ENCODE peak calls at places on chromosomes 6 and 20, in seven cellular contexts. One of them, this sample, is unnamed.
A peak's percentile ranks its signal among the peaks of the same experiment; 100 is the strongest.

GRCh38 chr6:150408842-150409241 is 40.0 kb downstream of the IYD start:
- DNase-seq in A549: no peak
- DNase-seq in naive thymus-derived CD4-positive, alpha-beta T cell: no peak
- DNase-seq in mucosa of descending colon: peak; percentile 15
- DNase-seq in stomach: peak; percentile 85
- DNase-seq in cardiac muscle cell: no peak
- DNase-seq in Peyer's patch: no peak
- DNase-seq in this sample: no peak

GRCh38 chr6:119517428-119517827 is 167.9 kb upstream of the MAN1A1 start:
- DNase-seq in Peyer's patch: no peak
- DNase-seq in cardiac muscle cell: peak; percentile 28
- DNase-seq in mucosa of descending colon: no peak
- DNase-seq in A549: no peak
- DNase-seq in naive thymus-derived CD4-positive, alpha-beta T cell: no peak
- DNase-seq in stomach: no peak
- DNase-seq in this sample: no peak

GRCh38 chr6:24985313-24985712 is 49.6 kb upstream of the RIPOR2 start:
- DNase-seq in mucosa of descending colon: no peak
- DNase-seq in stomach: no peak
- DNase-seq in A549: no peak
- DNase-seq in Peyer's patch: no peak
- DNase-seq in cardiac muscle cell: no peak
- DNase-seq in naive thymus-derived CD4-positive, alpha-beta T cell: no peak
- DNase-seq in this sample: no peak

GRCh38 chr20:50218987-50219435 is 28.4 kb downstream of the CEBPB start:
- DNase-seq in A549: no peak
- DNase-seq in Peyer's patch: no peak
- DNase-seq in mucosa of descending colon: no peak
- DNase-seq in cardiac muscle cell: peak; percentile 86
- DNase-seq in naive thymus-derived CD4-positive, alpha-beta T cell: no peak
- DNase-seq in stomach: no peak
- DNase-seq in this sample: no peak

GRCh38 chr6:49202923-49203322 is 260.1 kb downstream of the MMUT start:
- DNase-seq in A549: no peak
- DNase-seq in stomach: no peak
- DNase-seq in cardiac muscle cell: peak; percentile 2
- DNase-seq in mucosa of descending colon: no peak
- DNase-seq in Peyer's patch: no peak
- DNase-seq in naive thymus-derived CD4-positive, alpha-beta T cell: no peak
- DNase-seq in this sample: no peak

GRCh38 chr20:3406481-3407425 is 716 bp downstream of the DNAAF9 start:
- DNase-seq in Peyer's patch: peak; percentile 69
- DNase-seq in stomach: peak; percentile 34
- DNase-seq in cardiac muscle cell: peak; percentile 67
- DNase-seq in naive thymus-derived CD4-positive, alpha-beta T cell: no peak
- DNase-seq in mucosa of descending colon: peak; percentile 31
- DNase-seq in A549: no peak
- DNase-seq in this sample: no peak

GRCh38 chr6:42407379-42407778 is 44.3 kb downstream of the TRERF1 start:
- DNase-seq in mucosa of descending colon: no peak
- DNase-seq in cardiac muscle cell: peak; percentile 86
- DNase-seq in A549: no peak
- DNase-seq in Peyer's patch: no peak
- DNase-seq in naive thymus-derived CD4-positive, alpha-beta T cell: no peak
- DNase-seq in stomach: no peak
- DNase-seq in this sample: no peak

GRCh38 chr6:291697-292505 is at the start of gene DUSP22:
- DNase-seq in mucosa of descending colon: peak; percentile 88
- DNase-seq in A549: peak; percentile 78
- DNase-seq in naive thymus-derived CD4-positive, alpha-beta T cell: peak; percentile 95
- DNase-seq in stomach: peak; percentile 92
- DNase-seq in cardiac muscle cell: peak; percentile 93
- DNase-seq in Peyer's patch: peak; percentile 95
- DNase-seq in this sample: peak; percentile 70

GRCh38 chr20:9949563-9949962 is 85.2 kb upstream of the ANKEF1 start:
- DNase-seq in naive thymus-derived CD4-positive, alpha-beta T cell: no peak
- DNase-seq in Peyer's patch: no peak
- DNase-seq in A549: no peak
- DNase-seq in stomach: no peak
- DNase-seq in mucosa of descending colon: no peak
- DNase-seq in cardiac muscle cell: peak; percentile 12
- DNase-seq in this sample: no peak

GRCh38 chr6:126176266-126176665 is 163.6 kb upstream of the CENPW start:
- DNase-seq in Peyer's patch: no peak
- DNase-seq in mucosa of descending colon: no peak
- DNase-seq in stomach: no peak
- DNase-seq in cardiac muscle cell: peak; percentile 50
- DNase-seq in A549: peak; percentile 34
- DNase-seq in naive thymus-derived CD4-positive, alpha-beta T cell: no peak
- DNase-seq in this sample: no peak

GRCh38 chr6:27795697-27796494 is 116.3 kb downstream of the OR2B2 start:
- DNase-seq in cardiac muscle cell: peak; percentile 93
- DNase-seq in Peyer's patch: peak; percentile 58
- DNase-seq in naive thymus-derived CD4-positive, alpha-beta T cell: peak; percentile 36
- DNase-seq in A549: peak; percentile 86
- DNase-seq in mucosa of descending colon: peak; percentile 96
- DNase-seq in stomach: no peak
- DNase-seq in this sample: peak; percentile 72

GRCh38 chr6:169370054-169370453 is 116.4 kb upstream of the THBS2 start:
- DNase-seq in A549: no peak
- DNase-seq in Peyer's patch: no peak
- DNase-seq in naive thymus-derived CD4-positive, alpha-beta T cell: no peak
- DNase-seq in stomach: no peak
- DNase-seq in cardiac muscle cell: peak; percentile 38
- DNase-seq in mucosa of descending colon: no peak
- DNase-seq in this sample: no peak

GRCh38 chr6:108947114-108947854 is 99.1 kb downstream of the ARMC2 start:
- DNase-seq in mucosa of descending colon: no peak
- DNase-seq in naive thymus-derived CD4-positive, alpha-beta T cell: no peak
- DNase-seq in cardiac muscle cell: peak; percentile 88
- DNase-seq in A549: peak; percentile 11
- DNase-seq in Peyer's patch: no peak
- DNase-seq in stomach: no peak
- DNase-seq in this sample: no peak

DNA sequence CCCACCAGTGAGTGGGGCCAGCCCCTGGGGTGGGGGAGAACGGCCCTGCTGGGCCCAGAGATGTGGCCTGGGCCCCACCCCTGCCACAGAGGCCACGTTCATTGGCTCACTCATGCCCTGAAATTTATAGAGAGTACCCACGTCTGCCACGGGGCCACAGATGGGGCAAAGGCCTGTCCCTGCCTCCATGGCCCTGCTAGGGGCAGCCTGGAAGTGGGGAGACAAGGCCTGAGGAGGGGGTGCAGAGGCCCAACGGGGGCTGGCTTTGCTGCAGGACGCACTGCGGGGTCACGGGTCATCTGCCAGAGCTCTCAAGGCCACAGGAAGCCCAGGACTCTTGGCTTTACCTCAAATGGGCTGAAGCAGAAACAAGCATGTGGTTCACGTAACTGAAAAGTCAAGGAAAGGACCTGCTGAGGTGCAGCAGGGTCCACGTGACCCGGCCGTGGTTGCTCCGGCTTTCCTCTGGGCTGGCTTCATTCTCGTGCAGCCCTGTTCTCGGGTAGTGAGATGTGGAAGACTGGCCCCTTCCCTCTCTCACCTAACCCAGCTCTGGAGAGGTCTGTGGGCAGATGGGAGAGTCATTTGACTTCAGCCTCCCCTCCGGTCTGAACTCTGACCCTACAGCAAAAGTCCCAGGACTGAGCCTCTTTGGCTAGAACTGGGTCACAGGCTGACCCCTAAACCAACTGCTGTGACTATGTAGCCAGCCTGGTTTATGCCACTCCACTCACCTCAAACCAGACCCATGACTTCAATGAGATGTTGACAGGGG is 1.1 kb upstream of the OSBPL2 start:
- DNase-seq in A549: no peak
- DNase-seq in cardiac muscle cell: no peak
- DNase-seq in naive thymus-derived CD4-positive, alpha-beta T cell: no peak
- DNase-seq in Peyer's patch: no peak
- DNase-seq in mucosa of descending colon: no peak
- DNase-seq in stomach: no peak
- DNase-seq in this sample: no peak
- H3K4me3 ChIP-seq in A549: peak overlapping the region; percentile 23
- H3K4me3 ChIP-seq in cardiac muscle cell: no peak overlapping the region
- H3K4me3 ChIP-seq in naive thymus-derived CD4-positive, alpha-beta T cell: peak overlapping the region; percentile 39
- H3K4me3 ChIP-seq in Peyer's patch: no peak overlapping the region
- H3K4me3 ChIP-seq in mucosa of descending colon: no peak overlapping the region
- H3K4me3 ChIP-seq in stomach: no peak overlapping the region
- H3K4me3 ChIP-seq in this sample: peak overlapping the region; percentile 65

GRCh38 chr6:33630014-33630413 is 8.9 kb downstream of the ITPR3 start:
- DNase-seq in mucosa of descending colon: no peak
- DNase-seq in A549: no peak
- DNase-seq in Peyer's patch: no peak
- DNase-seq in stomach: peak; percentile 46
- DNase-seq in cardiac muscle cell: no peak
- DNase-seq in naive thymus-derived CD4-positive, alpha-beta T cell: no peak
- DNase-seq in this sample: no peak

GRCh38 chr6:33628401-33628964 is 7.4 kb downstream of the ITPR3 start:
- DNase-seq in Peyer's patch: peak; percentile 68
- DNase-seq in A549: no peak
- DNase-seq in mucosa of descending colon: peak; percentile 41
- DNase-seq in cardiac muscle cell: no peak
- DNase-seq in naive thymus-derived CD4-positive, alpha-beta T cell: no peak
- DNase-seq in stomach: no peak
- DNase-seq in this sample: no peak

GRCh38 chr6:33624856-33625255 is 3.7 kb downstream of the ITPR3 start:
- DNase-seq in naive thymus-derived CD4-positive, alpha-beta T cell: no peak
- DNase-seq in stomach: no peak
- DNase-seq in A549: no peak
- DNase-seq in cardiac muscle cell: no peak
- DNase-seq in Peyer's patch: no peak
- DNase-seq in mucosa of descending colon: no peak
- DNase-seq in this sample: no peak

GRCh38 chr6:33623895-33624381 is 2.8 kb downstream of the ITPR3 start:
- DNase-seq in Peyer's patch: peak; percentile 57
- DNase-seq in cardiac muscle cell: no peak
- DNase-seq in A549: no peak
- DNase-seq in stomach: peak; percentile 49
- DNase-seq in naive thymus-derived CD4-positive, alpha-beta T cell: no peak
- DNase-seq in mucosa of descending colon: peak; percentile 72
- DNase-seq in this sample: no peak

DNA sequence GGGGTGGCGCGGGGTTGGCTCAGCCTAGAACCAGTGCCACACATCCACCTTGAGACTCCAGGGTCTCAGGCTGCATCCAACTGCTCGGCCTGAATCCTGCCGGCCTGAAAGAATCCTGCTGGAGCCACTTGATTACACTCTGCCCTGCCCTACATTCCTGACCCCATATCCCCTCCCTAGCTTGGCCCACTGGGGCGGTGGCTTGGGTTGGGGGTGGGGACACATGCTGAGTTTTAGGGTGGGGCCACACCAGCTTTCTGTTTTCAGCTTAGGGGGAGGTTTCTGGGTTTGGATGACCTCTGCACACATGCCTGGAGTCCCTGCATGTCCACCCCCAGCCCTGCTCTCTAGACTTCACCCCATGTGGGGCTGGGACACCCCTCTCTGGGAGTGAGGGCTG is 6.8 kb downstream of the ITPR3 start:
- DNase-seq in naive thymus-derived CD4-positive, alpha-beta T cell: no peak
- DNase-seq in Peyer's patch: no peak
- DNase-seq in cardiac muscle cell: no peak
- DNase-seq in stomach: no peak
- DNase-seq in A549: no peak
- DNase-seq in mucosa of descending colon: no peak
- DNase-seq in this sample: no peak
- H3K4me3 ChIP-seq in naive thymus-derived CD4-positive, alpha-beta T cell: no peak overlapping the region
- H3K4me3 ChIP-seq in Peyer's patch: no peak overlapping the region
- H3K4me3 ChIP-seq in cardiac muscle cell: no peak overlapping the region
- H3K4me3 ChIP-seq in stomach: no peak overlapping the region
- H3K4me3 ChIP-seq in A549: no peak overlapping the region
- H3K4me3 ChIP-seq in mucosa of descending colon: no peak overlapping the region
- H3K4me3 ChIP-seq in this sample: no peak overlapping the region

GRCh38 chr6:36676142-36677058 is 2.1 kb upstream of the CDKN1A start:
- DNase-seq in A549: no peak
- DNase-seq in stomach: no peak
- DNase-seq in Peyer's patch: no peak
- DNase-seq in naive thymus-derived CD4-positive, alpha-beta T cell: no peak
- DNase-seq in cardiac muscle cell: no peak
- DNase-seq in mucosa of descending colon: no peak
- DNase-seq in this sample: no peak
- H3K4me3 ChIP-seq in A549: no peak overlapping the region
- H3K4me3 ChIP-seq in stomach: no peak overlapping the region
- H3K4me3 ChIP-seq in Peyer's patch: no peak overlapping the region
- H3K4me3 ChIP-seq in naive thymus-derived CD4-positive, alpha-beta T cell: no peak overlapping the region
- H3K4me3 ChIP-seq in cardiac muscle cell: no peak overlapping the region
- H3K4me3 ChIP-seq in mucosa of descending colon: no peak overlapping the region
- H3K4me3 ChIP-seq in this sample: no peak overlapping the region

DNA sequence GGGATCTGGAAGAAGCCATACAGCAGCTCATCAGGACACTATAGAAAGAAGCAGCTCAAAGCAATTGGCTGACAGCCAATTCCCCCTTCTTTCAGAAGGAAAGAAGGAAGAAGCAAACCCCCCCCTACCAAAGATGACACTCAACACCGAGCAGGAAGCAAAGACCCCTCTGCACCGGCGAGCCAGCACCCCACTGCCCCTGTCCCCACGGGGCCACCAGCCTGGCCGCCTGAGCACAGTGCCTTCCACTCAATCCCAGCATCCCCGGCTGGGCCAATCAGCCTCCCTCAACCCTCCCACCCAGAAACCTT is 1.2 kb downstream of the REM1 start:
- DNase-seq in stomach: no peak
- DNase-seq in A549: no peak
- DNase-seq in naive thymus-derived CD4-positive, alpha-beta T cell: no peak
- DNase-seq in cardiac muscle cell: no peak
- DNase-seq in mucosa of descending colon: no peak
- DNase-seq in Peyer's patch: no peak
- DNase-seq in this sample: no peak
- H3K4me3 ChIP-seq in stomach: no peak overlapping the region
- H3K4me3 ChIP-seq in A549: no peak overlapping the region
- H3K4me3 ChIP-seq in naive thymus-derived CD4-positive, alpha-beta T cell: no peak overlapping the region
- H3K4me3 ChIP-seq in cardiac muscle cell: no peak overlapping the region
- H3K4me3 ChIP-seq in mucosa of descending colon: no peak overlapping the region
- H3K4me3 ChIP-seq in Peyer's patch: no peak overlapping the region
- H3K4me3 ChIP-seq in this sample: no peak overlapping the region

GRCh38 chr20:43941476-43942212 is 27.0 kb downstream of the TOX2 start:
- DNase-seq in naive thymus-derived CD4-positive, alpha-beta T cell: no peak
- DNase-seq in stomach: no peak
- DNase-seq in mucosa of descending colon: peak; percentile 33
- DNase-seq in A549: peak; percentile 82
- DNase-seq in Peyer's patch: no peak
- DNase-seq in cardiac muscle cell: peak; percentile 82
- DNase-seq in this sample: no peak
- H3K4me3 ChIP-seq in naive thymus-derived CD4-positive, alpha-beta T cell: no peak overlapping the region
- H3K4me3 ChIP-seq in stomach: no peak overlapping the region
- H3K4me3 ChIP-seq in mucosa of descending colon: no peak overlapping the region
- H3K4me3 ChIP-seq in A549: no peak overlapping the region
- H3K4me3 ChIP-seq in Peyer's patch: no peak overlapping the region
- H3K4me3 ChIP-seq in cardiac muscle cell: no peak overlapping the region
- H3K4me3 ChIP-seq in this sample: peak overlapping the region; percentile 14

This sample was measured in CD8-positive, alpha-beta memory T cell.